ENCODE peak calls at places on chromosomes 3 and 15, in seven cellular contexts. Y is body of pancreas, O is ovary, J is fibroblast of mammary gland, W is A549, Z is NB4, K is left lung. T is an unnamed sample.

GRCh38 chr15:40038267-40038653 is 721 bp downstream of the SRP14 start:
- DNase-seq in Y (no peak), Z (peak; percentile 22), K (no peak), W (no peak), J (peak; percentile 29), O (no peak), T (no peak)

GRCh38 chr3:39104961-39105686 is 2.3 kb downstream of the GORASP1 start:
- DNase-seq in J (no peak), Z (peak; percentile 13), Y (no peak), K (no peak), W (no peak), O (no peak), T (no peak)

GRCh38 chr3:101379695-101380376 is 59.5 kb upstream of the IMPG2 start:
- DNase-seq in K (no peak), Y (no peak), J (no peak), O (no peak), Z (peak; percentile 11), W (no peak), T (peak; percentile 81)

GRCh38 chr3:165837058-165837525 is at the start of gene BCHE:
- DNase-seq in Z (no peak), Y (peak; percentile 34), K (peak; percentile 29), W (peak; percentile 4), J (peak; percentile 76), O (no peak), T (no peak)

GRCh38 chr3:114650808-114651207 is 357.0 kb downstream of the TIGIT start:
- DNase-seq in Z (no peak), J (peak; percentile 75), K (no peak), W (no peak), O (no peak), Y (no peak), T (no peak)

GRCh38 chr3:146133436-146133835 is 27.5 kb downstream of the PLOD2 start:
- DNase-seq in W (no peak), K (no peak), Z (no peak), O (no peak), Y (no peak), J (peak; percentile 21), T (no peak)

GRCh38 chr3:126968328-126968994 is 14.5 kb upstream of the PLXNA1 start:
- DNase-seq in O (no peak), K (no peak), Z (no peak), W (no peak), Y (no peak), J (peak; percentile 35), T (no peak)

GRCh38 chr15:90191795-90192494 is 9.2 kb upstream of the SEMA4B start:
- DNase-seq in J (no peak), W (no peak), Z (peak; percentile 49), Y (peak; percentile 95), K (peak; percentile 80), O (peak; percentile 86), T (peak; percentile 81)

GRCh38 chr15:100131321-100132224 is 210.2 kb downstream of the ADAMTS17 start:
- DNase-seq in W (peak; percentile 69), O (no peak), K (no peak), Z (no peak), J (no peak), Y (peak; percentile 61), T (no peak)

GRCh38 chr15:100205549-100206295 is 136.1 kb downstream of the ADAMTS17 start:
- DNase-seq in O (no peak), W (no peak), K (peak; percentile 10), Y (no peak), Z (no peak), J (no peak), T (no peak)

GRCh38 chr3:26369133-26369532 is 253.4 kb upstream of the LRRC3B start:
- DNase-seq in O (no peak), W (no peak), Y (no peak), J (no peak), Z (peak; percentile 2), K (no peak), T (no peak)

GRCh38 chr15:34011476-34011875 is 27.5 kb downstream of the AVEN start:
- DNase-seq in W (no peak), Y (no peak), O (no peak), J (no peak), Z (peak; percentile 9), K (no peak), T (no peak)

GRCh38 chr3:126201168-126201567 is 20.8 kb upstream of the ALDH1L1 start:
- DNase-seq in Y (no peak), Z (no peak), O (no peak), W (no peak), K (no peak), J (no peak), T (no peak)

GRCh38 chr15:35309886-35310285 is 224.8 kb upstream of the NANOGP8 start:
- DNase-seq in Z (no peak), O (no peak), Y (no peak), W (no peak), J (peak; percentile 77), K (no peak), T (no peak)

GRCh38 chr15:57273366-57273765 is 102.9 kb upstream of the CGNL1 start:
- DNase-seq in J (no peak), O (no peak), K (no peak), Y (no peak), W (no peak), Z (no peak), T (no peak)

GRCh38 chr3:119627461-119627860 is 29.8 kb downstream of the PLA1A start:
- DNase-seq in W (no peak), J (no peak), Z (peak; percentile 22), O (peak; percentile 54), Y (no peak), K (peak; percentile 64), T (peak; percentile 66)

DNA sequence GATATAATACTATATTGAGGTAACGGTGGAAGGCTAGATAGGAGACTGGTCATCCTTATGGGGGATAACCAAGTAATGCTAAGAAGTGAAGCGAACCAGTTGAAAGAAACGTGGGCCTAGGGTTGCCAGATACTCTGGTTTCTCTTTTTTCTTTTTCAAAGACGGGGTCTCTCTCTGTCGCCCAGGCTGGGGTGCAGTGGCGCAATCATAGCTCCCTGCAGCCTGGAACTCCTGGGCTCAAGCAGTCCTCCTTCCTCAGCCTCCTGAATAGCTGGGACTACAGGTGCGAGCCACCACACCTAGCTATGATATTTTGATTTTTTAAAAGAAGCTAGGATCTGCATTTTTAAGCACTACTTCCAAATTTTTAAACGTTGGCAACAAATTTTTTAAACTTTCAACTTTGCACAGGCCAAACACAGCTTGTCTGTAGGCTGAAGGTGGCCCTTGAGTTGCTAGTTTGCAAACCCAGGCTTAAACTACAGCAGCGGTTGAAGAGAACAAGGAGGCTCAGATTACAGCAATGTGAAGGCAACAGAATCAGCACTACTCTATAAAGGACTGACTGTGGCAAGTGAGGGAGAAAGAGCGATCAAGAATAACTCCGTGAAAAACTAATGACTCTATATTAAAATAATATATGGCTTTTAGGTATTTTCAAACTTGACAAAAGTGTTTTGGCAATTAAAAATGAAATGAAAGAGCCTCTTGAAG is 1.2 kb upstream of the RUBCN start:
- DNase-seq in Z (no peak), W (no peak), Y (no peak), J (no peak), K (no peak), O (no peak), T (no peak)
- H3K4me3 ChIP-seq in Z (peak overlapping the region; percentile 91), W (peak overlapping the region; percentile 81), Y (no peak overlapping the region), J (peak overlapping the region; percentile 78), K (no peak overlapping the region), O (no peak overlapping the region), T (peak overlapping the region; percentile 83)

DNA sequence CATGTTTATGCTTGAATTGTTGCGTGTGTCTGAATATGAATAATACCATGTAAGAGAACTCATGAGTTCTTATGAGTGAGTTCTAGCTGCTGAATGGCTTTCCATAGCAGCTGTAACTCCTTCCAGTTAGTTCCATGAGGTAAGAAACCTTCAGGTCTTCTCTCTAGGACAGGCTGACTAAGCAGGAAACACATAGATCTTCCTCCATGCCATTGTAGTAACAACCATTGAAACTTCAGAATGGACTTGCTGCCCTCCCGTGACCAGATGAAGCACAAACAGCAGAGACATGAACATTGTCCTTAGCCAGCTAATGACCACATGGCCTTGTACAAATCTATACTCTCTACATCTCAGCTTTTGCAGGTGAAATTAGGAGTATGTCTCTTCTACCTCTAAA is 200.0 kb downstream of the ZNF385D start:
- DNase-seq in Z (peak; percentile 38), J (peak; percentile 29), O (no peak), K (no peak), Y (no peak), W (no peak), T (no peak)
- TF ChIP-seq CTCF in Z (no peak), J (no peak), O (no peak), K (no peak), Y (no peak), W (no peak), T (no peak)

DNA sequence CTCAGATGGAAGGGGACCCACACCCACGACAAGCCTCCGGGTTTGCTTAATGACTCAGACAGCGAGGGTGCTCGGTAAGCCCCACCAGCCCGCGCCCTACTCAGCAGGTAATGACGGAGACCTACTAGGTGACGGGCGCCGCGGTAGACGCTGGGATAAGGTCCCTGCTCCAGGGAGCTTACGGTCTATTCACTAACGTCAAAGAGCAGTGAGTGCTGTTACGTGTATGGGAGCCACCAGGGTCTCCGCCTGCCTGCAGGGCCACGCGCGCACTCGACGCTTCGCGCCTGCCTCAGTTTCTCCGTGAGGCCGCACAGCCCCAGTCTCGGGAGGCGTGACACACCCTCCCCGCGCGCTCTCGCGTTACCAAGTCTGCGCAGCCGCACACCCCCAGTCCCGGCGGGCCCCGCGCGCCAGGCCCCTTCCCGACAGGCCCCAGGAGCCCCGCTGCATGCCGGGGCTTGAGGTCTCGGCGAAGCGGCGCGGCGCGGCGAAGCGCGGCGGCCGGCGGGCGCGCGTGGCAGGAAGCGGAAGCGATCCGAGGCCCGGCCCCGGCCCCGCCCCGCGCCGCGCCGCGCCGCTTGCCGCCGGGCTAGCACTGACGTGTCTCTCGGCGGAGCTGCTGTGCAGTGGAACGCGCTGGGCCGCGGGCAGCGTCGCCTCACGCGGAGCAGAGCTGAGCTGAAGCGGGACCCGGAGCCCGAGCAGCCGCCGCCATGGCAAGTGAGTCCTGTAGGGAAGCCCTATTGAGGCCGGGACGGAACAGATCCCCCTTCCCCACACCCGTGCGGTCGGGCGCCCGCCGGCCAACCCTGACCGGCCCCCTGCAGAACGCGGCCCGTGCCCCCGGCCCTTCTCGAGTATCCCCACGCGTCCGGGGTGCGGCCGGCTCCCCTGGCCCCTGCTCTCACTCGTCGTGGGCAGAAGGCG is at the start of gene SEC61A1:
- DNase-seq in Z (peak; percentile 94), K (peak; percentile 95), Y (peak; percentile 95), O (peak; percentile 97), W (peak; percentile 89), J (peak; percentile 89), T (peak; percentile 97)
- H3K4me3 ChIP-seq in Z (peak within 1 kb of the TSS; percentile 100), K (peak within 1 kb of the TSS; percentile 93), Y (peak within 1 kb of the TSS; percentile 98), O (peak within 1 kb of the TSS; percentile 98), W (peak within 1 kb of the TSS; percentile 85), J (peak within 1 kb of the TSS; percentile 94), T (peak within 1 kb of the TSS; percentile 84)

DNA sequence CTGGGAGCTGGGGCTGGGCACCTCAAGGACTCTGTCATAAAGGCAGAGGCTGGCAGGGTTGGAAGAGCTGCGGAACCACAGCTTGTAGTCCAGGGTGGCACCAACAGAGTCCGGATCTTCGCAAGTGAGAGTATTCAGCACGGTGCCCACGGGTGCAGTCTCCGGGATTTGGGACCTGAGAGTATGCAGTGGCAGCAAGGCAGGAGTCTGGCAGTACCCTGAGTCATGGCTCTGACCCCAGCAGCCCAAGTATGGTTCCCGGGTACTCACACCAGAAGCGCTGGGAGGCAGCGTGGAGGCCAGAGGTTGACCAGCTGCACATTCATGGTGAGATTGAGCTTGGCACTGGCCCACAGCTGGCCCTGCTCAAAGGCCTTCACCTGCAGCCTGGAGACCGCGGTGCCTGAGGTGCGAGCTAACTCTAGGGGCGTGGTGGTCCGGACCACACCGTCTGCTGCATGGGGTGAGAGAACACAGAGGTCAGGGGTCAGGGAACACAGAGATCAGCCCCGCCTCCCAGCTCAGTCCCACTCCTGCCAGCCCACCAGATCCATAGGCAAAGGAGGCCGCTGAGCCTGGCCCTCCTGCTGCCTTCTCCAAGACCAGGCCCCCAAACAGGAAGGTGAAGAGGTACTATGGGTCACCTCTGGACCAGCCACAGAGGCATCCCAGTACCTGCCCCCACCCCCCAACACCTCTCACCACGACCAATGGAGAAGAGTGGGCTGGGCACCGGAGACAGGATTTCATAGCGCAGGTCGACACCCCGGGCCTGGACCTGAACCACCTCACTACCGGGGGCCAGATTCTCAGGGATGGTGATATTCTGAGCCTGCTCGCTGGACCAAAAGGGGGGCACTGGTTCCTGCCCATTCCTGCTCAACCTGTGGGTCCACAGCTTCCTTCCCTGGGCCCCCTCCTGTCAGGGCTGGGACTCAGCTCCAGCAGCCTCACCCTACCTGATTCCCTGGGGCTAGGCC is 4.5 kb downstream of the CDHR4 start:
- DNase-seq in J (no peak), Y (no peak), O (no peak), W (no peak), Z (no peak), K (no peak), T (no peak)
- TF ChIP-seq CTCF in J (no peak), Y (no peak), O (no peak), W (no peak), Z (no peak), K (no peak), T (no peak)

T was measured in GM12865.